ENCODE peak calls at places on chromosomes 3 and 15, in six cellular contexts. X, A, J, B, P and I are unnamed samples.

GRCh38 chr3:136644200-136644599 is 108.0 kb downstream of the STAG1 start:
- DNase-seq in X (no peak), A (no peak), J (no peak), B (no peak), P (no peak), I (no peak)

GRCh38 chr3:161270991-161271390 is 49.9 kb downstream of the NMD3 start:
- DNase-seq in X (no peak), A (no peak), J (no peak), B (no peak), P (no peak), I (no peak)

GRCh38 chr15:89361451-89362202 is 27.0 kb upstream of the POLG start:
- DNase-seq in X (peak), A (peak), J (peak), B (peak), P (no peak), I (peak)

GRCh38 chr3:168850109-168850508 is 754.4 kb upstream of the GOLIM4 start:
- DNase-seq in X (no peak), A (no peak), J (no peak), B (no peak), P (no peak), I (no peak)

GRCh38 chr15:82890338-82891024 is 62.0 kb downstream of the HOMER2 start:
- DNase-seq in X (peak), A (no peak), J (no peak), B (no peak), P (no peak), I (no peak)

GRCh38 chr3:14574183-14574582 is 34.0 kb upstream of the GRIP2 start:
- DNase-seq in X (no peak), A (no peak), J (no peak), B (no peak), P (no peak), I (no peak)

GRCh38 chr15:78749831-78750230 is 61.4 kb downstream of the ADAMTS7 start:
- DNase-seq in X (no peak), A (peak), J (no peak), B (no peak), P (no peak), I (no peak)

GRCh38 chr15:82892541-82892940 is 60.0 kb downstream of the HOMER2 start:
- DNase-seq in X (no peak), A (no peak), J (no peak), B (no peak), P (no peak), I (no peak)

GRCh38 chr3:98962189-98962930 is 60.9 kb upstream of the DCBLD2 start:
- DNase-seq in X (peak), A (no peak), J (no peak), B (no peak), P (no peak), I (no peak)

GRCh38 chr3:132001036-132001435 is 33.8 kb downstream of the CPNE4 start:
- DNase-seq in X (no peak), A (no peak), J (no peak), B (no peak), P (no peak), I (no peak)

GRCh38 chr3:30124435-30125390 is 481.7 kb upstream of the TGFBR2 start:
- DNase-seq in X (peak), A (no peak), J (no peak), B (no peak), P (no peak), I (no peak)

GRCh38 chr3:121481116-121481895 is 64.5 kb downstream of the POLQ start:
- DNase-seq in X (peak), A (no peak), J (no peak), B (no peak), P (no peak), I (no peak)

GRCh38 chr3:37688756-37689155 is 172.9 kb upstream of the CTDSPL start:
- DNase-seq in X (no peak), A (no peak), J (no peak), B (no peak), P (no peak), I (no peak)

GRCh38 chr15:94749848-94750617 is 518.7 kb downstream of the MCTP2 start:
- DNase-seq in X (no peak), A (no peak), J (no peak), B (no peak), P (no peak), I (no peak)

GRCh38 chr15:64841258-64842098 is at the start of gene PLEKHO2:
- DNase-seq in X (peak), A (peak), J (peak), B (peak), P (peak), I (peak)

GRCh38 chr3:15616053-15616452 is 14.5 kb downstream of the BTD start:
- DNase-seq in X (peak), A (no peak), J (no peak), B (no peak), P (no peak), I (no peak)

GRCh38 chr15:35723852-35724251 is 177.9 kb upstream of the DPH6 start:
- DNase-seq in X (no peak), A (no peak), J (no peak), B (no peak), P (no peak), I (no peak)

GRCh38 chr3:14774431-14774830 is 44.3 kb upstream of the FGD5 start:
- DNase-seq in X (no peak), A (no peak), J (no peak), B (no peak), P (no peak), I (no peak)

GRCh38 chr3:56737001-56737400 is 53.9 kb upstream of the TASOR start:
- DNase-seq in X (no peak), A (no peak), J (no peak), B (no peak), P (no peak), I (no peak)

GRCh38 chr15:58473720-58474119 is 41.9 kb downstream of the LIPC start:
- DNase-seq in X (peak), A (no peak), J (no peak), B (no peak), P (no peak), I (no peak)

GRCh38 chr15:75198560-75199346 is 2.9 kb upstream of the C15orf39 start:
- DNase-seq in X (peak), A (no peak), J (no peak), B (peak), P (no peak), I (no peak)

GRCh38 chr3:4476507-4476906 is 9.4 kb upstream of the SUMF1 start:
- DNase-seq in X (no peak), A (no peak), J (no peak), B (no peak), P (no peak), I (no peak)

GRCh38 chr15:73802336-73803105 is 49.4 kb upstream of the INSYN1 start:
- DNase-seq in X (no peak), A (peak), J (peak), B (no peak), P (no peak), I (no peak)

GRCh38 chr3:177150970-177151627 is 46.2 kb downstream of the TBL1XR1 start:
- DNase-seq in X (peak), A (no peak), J (no peak), B (peak), P (no peak), I (no peak)

GRCh38 chr3:136122006-136122405 is 74.1 kb downstream of the MSL2 start:
- DNase-seq in X (peak), A (no peak), J (no peak), B (no peak), P (no peak), I (no peak)

GRCh38 chr15:84598993-84599392 is 1.8 kb upstream of the ZSCAN2 start:
- DNase-seq in X (peak), A (no peak), J (no peak), B (no peak), P (no peak), I (peak)

GRCh38 chr3:193452338-193452737 is 73.8 kb upstream of the ATP13A5 start:
- DNase-seq in X (no peak), A (no peak), J (no peak), B (no peak), P (no peak), I (no peak)

GRCh38 chr15:41161336-41161735 is 45.3 kb upstream of the INO80 start:
- DNase-seq in X (peak), A (no peak), J (no peak), B (no peak), P (no peak), I (no peak)

GRCh38 chr3:117688583-117688982 is 979.0 kb downstream of the TUSC7 start:
- DNase-seq in X (no peak), A (no peak), J (no peak), B (no peak), P (no peak), I (no peak)

GRCh38 chr3:111012388-111013248 is 59.0 kb upstream of the NECTIN3 start:
- DNase-seq in X (no peak), A (no peak), J (no peak), B (no peak), P (no peak), I (no peak)

GRCh38 chr15:92711457-92711831 is 55.9 kb upstream of the FAM174B start:
- DNase-seq in X (no peak), A (no peak), J (no peak), B (no peak), P (no peak), I (no peak)

GRCh38 chr3:162007722-162008121 is 511.1 kb downstream of the OTOL1 start:
- DNase-seq in X (no peak), A (no peak), J (no peak), B (no peak), P (no peak), I (no peak)

GRCh38 chr3:23822559-23822958 is 16.8 kb downstream of the UBE2E1 start:
- DNase-seq in X (no peak), A (no peak), J (no peak), B (no peak), P (no peak), I (no peak)

GRCh38 chr3:174973465-174973864 is 114.3 kb downstream of the NAALADL2 start:
- DNase-seq in X (no peak), A (no peak), J (no peak), B (no peak), P (no peak), I (no peak)

GRCh38 chr3:122642935-122643334 is 37.7 kb upstream of the PARP14 start:
- DNase-seq in X (no peak), A (no peak), J (no peak), B (no peak), P (no peak), I (no peak)

GRCh38 chr3:169923189-169923588 is 11.8 kb downstream of the SAMD7 start:
- DNase-seq in X (no peak), A (no peak), J (peak), B (no peak), P (no peak), I (peak)

GRCh38 chr3:127688416-127689265 is 15.9 kb downstream of the ABTB1 start:
- DNase-seq in X (peak), A (peak), J (peak), B (no peak), P (no peak), I (peak)

DNA sequence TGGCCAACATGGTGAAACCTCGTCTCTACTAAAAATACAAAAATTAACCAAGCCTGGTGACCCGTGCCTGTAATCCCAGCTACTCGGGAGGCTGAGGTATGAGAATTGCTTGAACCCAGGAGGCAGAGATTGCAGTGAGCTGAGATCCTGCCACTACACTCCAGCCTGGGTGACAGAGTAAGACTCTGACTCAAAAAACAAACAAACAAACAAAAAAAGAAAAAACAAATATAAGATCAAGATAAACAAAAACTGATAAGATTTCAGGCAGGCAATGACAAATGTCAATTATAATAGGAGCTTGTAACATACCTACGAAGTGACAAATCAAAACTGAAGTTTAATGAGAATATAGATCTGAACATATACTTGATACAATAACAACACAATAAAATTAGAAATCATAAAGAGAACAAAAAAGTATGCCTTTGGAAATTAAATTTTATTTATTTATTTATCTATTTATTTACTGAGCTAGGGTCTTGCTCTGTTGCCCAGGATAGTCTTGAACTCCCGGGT is 70.4 kb downstream of the FAIM start:
- DNase-seq in X (no peak), A (no peak), J (no peak), B (no peak), P (no peak), I (no peak)
- H3K27ac ChIP-seq in X (no peak), A (no peak), J (no peak), B (no peak), P (no peak), I (no peak)

DNA sequence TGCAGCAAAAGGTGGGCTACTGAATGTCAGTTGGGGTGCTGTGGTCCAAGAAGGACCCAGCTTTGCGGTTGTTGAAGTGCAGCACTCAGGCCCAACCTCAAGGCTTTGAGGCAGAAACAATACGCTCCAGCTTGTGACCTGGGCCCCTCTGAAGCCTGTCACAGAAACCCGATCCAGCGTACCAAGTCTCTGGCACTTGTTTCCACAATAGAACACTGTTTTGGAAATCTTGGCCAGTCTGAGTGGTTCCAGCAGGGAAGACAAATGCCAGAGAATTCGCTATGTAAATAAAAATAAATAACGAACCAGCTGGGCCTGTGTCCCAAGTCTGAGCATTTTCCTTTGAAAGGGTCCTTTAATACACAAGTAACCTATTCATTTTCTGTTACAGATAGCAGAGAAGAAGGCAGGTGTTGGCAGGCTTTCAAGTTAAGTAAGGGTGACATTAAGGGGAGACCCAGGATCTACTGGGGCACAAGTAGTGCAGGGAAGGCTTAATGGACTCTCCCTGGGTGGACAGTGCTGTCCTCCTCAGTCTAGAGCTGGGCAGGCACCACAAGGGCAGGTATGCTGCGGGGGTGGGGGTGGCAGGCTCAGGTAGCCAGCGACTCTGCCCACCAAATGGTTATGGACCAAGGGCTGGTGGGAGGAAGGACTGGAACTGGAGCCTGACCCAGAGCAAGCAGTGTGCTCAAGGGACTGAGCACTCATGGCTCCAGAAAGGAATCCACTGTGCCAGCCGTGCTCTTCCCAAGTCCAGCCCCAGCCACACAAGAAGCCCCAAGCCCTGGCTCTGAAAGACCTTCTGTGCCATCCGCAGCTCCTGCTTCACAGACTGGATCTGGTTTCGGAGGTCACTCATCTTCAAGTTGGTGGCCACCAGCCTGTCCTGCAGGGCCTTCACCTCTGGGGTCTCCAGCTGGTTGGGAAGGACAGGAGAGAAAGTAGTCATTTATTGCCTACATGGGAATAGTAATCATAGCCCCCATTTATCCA is 26.3 kb downstream of the CCDC13 start:
- DNase-seq in X (peak), A (peak), J (no peak), B (no peak), P (no peak), I (no peak)
- H3K27ac ChIP-seq in X (no peak), A (peak), J (peak), B (no peak), P (peak), I (peak)

GRCh38 chr15:77035999-77036471 is 34.9 kb downstream of the TSPAN3 start:
- DNase-seq in X (no peak), A (peak), J (no peak), B (no peak), P (no peak), I (no peak)
- H3K27ac ChIP-seq in X (no peak), A (no peak), J (no peak), B (no peak), P (peak), I (no peak)

GRCh38 chr15:68229386-68230156 is at the start of gene CLN6:
- DNase-seq in X (peak), A (peak), J (peak), B (peak), P (peak), I (peak)

GRCh38 chr15:68230157-68231100 is 901 bp upstream of the CLN6 start:
- DNase-seq in X (peak), A (no peak), J (no peak), B (no peak), P (no peak), I (no peak)

GRCh38 chr15:68228143-68228970 is 1.2 kb downstream of the CLN6 start:
- DNase-seq in X (no peak), A (peak), J (no peak), B (no peak), P (no peak), I (no peak)

GRCh38 chr15:68228971-68229385 is 550 bp downstream of the CLN6 start:
- DNase-seq in X (peak), A (no peak), J (no peak), B (no peak), P (no peak), I (no peak)

DNA sequence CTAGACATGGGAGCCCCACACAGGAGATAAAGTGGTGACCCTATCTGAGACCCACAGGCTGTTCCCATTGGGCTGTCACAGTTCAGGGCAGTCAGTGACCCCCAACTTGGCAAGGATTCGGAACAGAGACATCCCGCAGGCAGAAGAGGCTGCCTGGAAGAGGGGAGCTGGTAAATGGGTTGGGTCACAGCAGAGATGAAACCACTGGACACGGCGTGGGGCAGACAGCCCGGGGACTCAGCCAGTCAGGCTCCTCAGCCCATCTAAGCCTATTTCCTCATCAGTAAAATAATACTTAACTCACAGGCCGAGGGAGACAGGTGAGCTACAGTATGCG is 1.8 kb downstream of the CLN6 start:
- DNase-seq in X (no peak), A (peak), J (no peak), B (no peak), P (no peak), I (no peak)
- H3K27ac ChIP-seq in X (no peak), A (no peak), J (no peak), B (no peak), P (no peak), I (no peak)

GRCh38 chr3:52240059-52240885 is 1.3 kb upstream of the TWF2 start:
- DNase-seq in X (peak), A (no peak), J (no peak), B (no peak), P (no peak), I (peak)
- H3K27ac ChIP-seq in X (peak), A (no peak), J (peak), B (peak), P (peak), I (no peak)

GRCh38 chr3:154130540-154130939 is 9.3 kb downstream of the ARHGEF26 start:
- DNase-seq in X (no peak), A (no peak), J (no peak), B (no peak), P (no peak), I (no peak)
- H3K27ac ChIP-seq in X (no peak), A (no peak), J (no peak), B (no peak), P (no peak), I (peak)

DNA sequence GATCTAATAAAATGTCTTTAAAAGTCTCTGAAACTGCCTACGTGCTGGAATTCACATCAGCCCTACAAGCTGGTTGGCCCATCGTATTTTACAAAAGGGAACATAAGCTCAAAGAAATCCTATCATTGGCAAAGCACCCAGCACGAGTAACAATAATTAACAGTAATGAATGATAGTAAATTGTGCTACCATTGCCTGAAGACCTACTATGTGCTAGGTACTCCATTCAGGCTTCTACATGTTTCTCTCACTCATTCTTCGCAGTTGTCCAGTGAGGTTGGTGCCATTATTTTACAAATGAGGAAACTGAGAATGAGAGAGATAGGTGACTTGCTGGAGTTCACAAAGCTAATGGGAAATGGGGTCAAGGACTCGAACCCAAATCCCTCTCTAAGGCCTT is 7.1 kb upstream of the EPHB3 start:
- DNase-seq in X (no peak), A (no peak), J (no peak), B (no peak), P (no peak), I (no peak)
- H3K27ac ChIP-seq in X (no peak), A (no peak), J (no peak), B (no peak), P (no peak), I (no peak)